ENCODE peak calls at places on chromosomes 6 and 20, in six cellular contexts. R is psoas muscle, U is progenitor cell of endocrine pancreas, T is PC-3, M is prostate gland, G is neural crest cell. W is an unnamed sample.
A peak's percentile ranks its signal among the peaks of the same experiment; 100 is the strongest.

GRCh38 chr6:27667016-27667415 is 194.1 kb upstream of the ZNF184 start:
- DNase-seq in M (no peak), G (no peak), R (no peak), T (no peak), U (no peak), W (no peak)

GRCh38 chr20:45788351-45788750 is 3.3 kb downstream of the WFDC3 start:
- DNase-seq in M (no peak), T (no peak), U (no peak), G (no peak), R (no peak), W (no peak)

GRCh38 chr6:108589244-108589730 is 28.6 kb downstream of the FOXO3 start:
- DNase-seq in G (peak; percentile 31), M (peak; percentile 95), T (peak; percentile 47), U (peak; percentile 21), R (peak; percentile 90), W (peak; percentile 88)

GRCh38 chr6:13508711-13509705 is 21.6 kb upstream of the GFOD1 start:
- DNase-seq in M (no peak), U (no peak), G (no peak), T (peak; percentile 56), R (no peak), W (no peak)

GRCh38 chr6:16320533-16321340 is 82.3 kb downstream of the GMPR start:
- DNase-seq in R (peak; percentile 71), T (no peak), M (no peak), U (no peak), G (no peak), W (no peak)

GRCh38 chr6:146090474-146090873 is 61.6 kb downstream of the GRM1 start:
- DNase-seq in R (no peak), U (no peak), G (no peak), T (peak; percentile 20), M (no peak), W (peak; percentile 51)

GRCh38 chr20:1761116-1761515 is 103.5 kb upstream of the SIRPG start:
- DNase-seq in M (no peak), T (peak; percentile 93), U (no peak), G (no peak), R (no peak), W (peak; percentile 68)

GRCh38 chr6:129575378-129576118 is 134.4 kb downstream of the ARHGAP18 start:
- DNase-seq in U (no peak), T (peak; percentile 70), M (peak; percentile 12), R (no peak), G (no peak), W (peak; percentile 68)

GRCh38 chr20:25025091-25025861 is 32.7 kb downstream of the ACSS1 start:
- DNase-seq in M (no peak), T (no peak), G (no peak), U (no peak), R (no peak), W (no peak)

GRCh38 chr6:8234316-8234715 is 132.0 kb upstream of the EEF1E1 start:
- DNase-seq in T (no peak), M (no peak), U (no peak), R (no peak), G (no peak), W (no peak)

GRCh38 chr20:47677314-47678129 is 107.8 kb downstream of the SULF2 start:
- DNase-seq in G (peak; percentile 29), T (peak; percentile 77), R (no peak), U (peak; percentile 70), M (peak; percentile 46), W (peak; percentile 60)

GRCh38 chr6:89799111-89799510 is 20.5 kb downstream of the MDN1 start:
- DNase-seq in U (no peak), M (no peak), G (no peak), R (no peak), T (no peak), W (no peak)

GRCh38 chr6:5712349-5713215 is 294.1 kb downstream of the NRN1 start:
- DNase-seq in M (no peak), G (no peak), R (no peak), U (no peak), T (no peak), W (no peak)

GRCh38 chr6:52074155-52074554 is 13.3 kb downstream of the PKHD1 start:
- DNase-seq in M (no peak), U (no peak), R (no peak), G (no peak), T (peak; percentile 56), W (no peak)

GRCh38 chr20:5056801-5057599 is 55.7 kb upstream of the SLC23A2 start:
- DNase-seq in G (peak; percentile 57), R (no peak), U (no peak), M (peak; percentile 7), T (peak; percentile 71), W (peak; percentile 65)

GRCh38 chr6:124869412-124869811 is 92.8 kb upstream of the RNF217 start:
- DNase-seq in G (no peak), R (no peak), T (no peak), U (no peak), M (no peak), W (no peak)

GRCh38 chr6:124868476-124868875 is 93.8 kb upstream of the RNF217 start:
- DNase-seq in T (peak; percentile 17), U (no peak), G (no peak), M (no peak), R (no peak), W (no peak)

GRCh38 chr6:124873066-124873410 is 89.2 kb upstream of the RNF217 start:
- DNase-seq in R (no peak), T (no peak), M (no peak), G (no peak), U (no peak), W (no peak)

GRCh38 chr6:124872361-124873065 is 89.7 kb upstream of the RNF217 start:
- DNase-seq in G (no peak), U (no peak), T (no peak), M (no peak), R (no peak), W (no peak)

GRCh38 chr6:124870611-124871201 is 91.5 kb upstream of the RNF217 start:
- DNase-seq in T (peak; percentile 48), M (no peak), R (no peak), U (no peak), G (no peak), W (peak; percentile 57)
- TF ChIP-seq CTCF in T (peak; percentile 73), M (peak; percentile 77), R (peak; percentile 62), U (peak; percentile 88), G (peak; percentile 91), W (peak; percentile 77)

DNA sequence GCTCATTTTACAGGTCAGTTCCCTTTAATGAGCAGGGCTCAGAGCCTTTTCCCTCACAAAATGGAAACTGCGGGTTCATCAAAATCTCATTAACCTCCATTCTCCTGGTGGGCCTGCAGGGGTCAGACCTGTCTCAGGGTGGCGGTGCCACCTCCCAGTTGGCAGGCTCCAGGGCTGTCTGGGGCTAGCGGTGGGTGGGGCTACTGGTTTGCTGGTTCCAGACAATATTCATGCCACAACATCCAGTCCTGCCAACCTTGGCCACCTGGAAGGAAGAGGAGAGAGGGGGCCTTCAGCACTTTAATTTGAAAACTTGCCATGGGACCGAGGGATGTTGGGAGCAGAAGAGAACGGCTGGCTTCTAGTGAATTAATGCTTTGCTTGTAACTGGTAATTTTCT is 41.9 kb upstream of the CTNNBL1 start:
- DNase-seq in U (no peak), R (peak; percentile 65), G (no peak), M (peak; percentile 21), T (peak; percentile 58), W (peak; percentile 52)
- TF ChIP-seq CTCF in U (peak; percentile 21), R (peak; percentile 17), G (peak; percentile 44), M (peak; percentile 61), T (peak; percentile 73), W (peak; percentile 13)

DNA sequence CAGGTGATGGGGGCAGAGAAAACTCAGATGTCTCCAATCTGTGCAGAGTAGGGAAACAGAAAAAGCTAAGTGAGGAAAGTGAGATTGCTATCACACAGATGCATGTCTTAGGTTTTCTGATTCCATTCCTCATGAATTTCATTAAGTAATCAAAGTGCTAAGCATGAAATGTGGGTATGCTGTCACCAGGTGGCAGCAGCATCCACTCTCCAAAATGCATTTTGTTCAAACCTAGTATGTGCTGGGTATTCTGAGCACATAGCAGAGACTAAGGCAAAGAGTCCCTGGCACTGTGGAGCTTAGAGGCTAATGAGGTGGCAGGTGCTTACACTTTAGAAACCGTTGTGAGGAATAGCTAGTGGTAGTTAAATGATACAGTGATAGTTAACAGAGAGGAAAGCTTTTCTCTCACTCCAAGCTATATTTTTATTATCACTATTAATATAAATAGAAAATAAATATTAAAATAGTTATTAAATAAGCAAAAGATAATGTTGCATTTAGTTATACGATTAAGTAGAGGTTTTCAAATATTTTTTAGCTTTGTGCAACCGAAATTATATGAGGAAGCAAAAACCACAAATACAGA is 179.5 kb downstream of the CDH26 start:
- DNase-seq in R (no peak), T (peak; percentile 41), U (no peak), M (no peak), G (peak; percentile 14), W (peak; percentile 65)
- TF ChIP-seq CTCF in R (peak; percentile 62), T (peak; percentile 60), U (peak; percentile 58), M (no peak), G (peak; percentile 66), W (peak; percentile 71)

DNA sequence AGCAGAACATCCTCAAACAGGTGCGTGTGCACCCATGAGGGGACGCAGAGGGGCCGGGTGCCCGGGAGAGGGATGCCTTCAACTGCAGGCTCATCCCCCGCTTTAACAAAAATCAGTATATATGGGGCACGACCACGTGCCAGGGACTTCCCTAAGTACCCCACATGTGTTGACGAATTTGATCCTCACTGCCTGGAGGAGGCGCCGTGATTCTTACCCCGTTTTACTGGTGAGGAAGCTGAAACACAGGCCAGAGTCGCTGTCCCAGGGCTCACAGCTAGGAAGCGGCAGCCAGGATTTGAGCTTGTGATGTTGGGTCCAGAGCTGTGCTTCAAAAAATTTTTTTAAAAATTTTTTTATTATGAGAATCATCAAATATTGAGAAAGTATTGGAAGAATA is 44.8 kb downstream of the ITPR3 start:
- DNase-seq in M (no peak), T (no peak), R (no peak), U (no peak), G (no peak), W (no peak)
- TF ChIP-seq CTCF in M (no peak), T (peak; percentile 15), R (no peak), U (no peak), G (no peak), W (no peak)

DNA sequence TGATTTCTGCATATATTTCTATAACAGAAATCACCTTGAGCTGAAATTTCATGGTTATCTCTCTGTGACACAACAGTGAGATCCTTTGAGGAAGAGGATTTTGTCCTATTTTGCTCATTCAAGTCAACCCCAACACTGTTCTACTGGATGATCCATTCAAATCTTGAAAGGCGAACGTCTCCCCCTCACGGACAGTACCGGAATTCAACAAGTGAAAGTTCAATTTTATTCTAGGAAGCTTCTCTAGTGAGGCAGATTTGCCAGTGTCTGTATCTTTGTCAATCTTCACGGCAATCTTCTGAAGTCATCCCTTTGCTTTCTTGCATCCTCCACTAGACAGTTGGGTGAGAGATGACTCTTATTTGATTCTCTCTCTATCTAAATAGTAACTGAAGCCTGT is 91.7 kb upstream of the PDE7B start:
- DNase-seq in T (peak; percentile 65), R (no peak), M (no peak), G (no peak), U (no peak), W (no peak)
- TF ChIP-seq CTCF in T (peak; percentile 62), R (no peak), M (no peak), G (no peak), U (no peak), W (no peak)

GRCh38 chr6:44397424-44398169 is 10.1 kb downstream of the CDC5L start:
- DNase-seq in T (no peak), R (no peak), U (no peak), G (no peak), M (no peak), W (no peak)
- TF ChIP-seq CTCF in T (peak; percentile 10), R (no peak), U (peak; percentile 10), G (no peak), M (no peak), W (no peak)